ENCODE peak calls at places on chromosomes 16 and 17, in six cellular contexts. K is pulmonary artery endothelial cell, M is iPS DF 6.9, J is fibroblast of villous mesenchyme, G is HepG2, D is NCI-H1105 treated with DMSO at 0.1 percent for 48 hours. R is an unnamed sample.
A peak's percentile ranks its signal among the peaks of the same experiment; 100 is the strongest.

GRCh38 chr16:84884311-84885023 is 64.7 kb downstream of the CRISPLD2 start:
- DNase-seq in K (no peak), M (no peak), J (no peak), G (peak; percentile 45), D (no peak), R (no peak)

GRCh38 chr17:80426671-80427326 is 11.8 kb downstream of the ENDOV start:
- DNase-seq in K (no peak), M (peak; percentile 57), J (peak; percentile 50), G (peak; percentile 69), D (peak; percentile 41), R (peak; percentile 88)

GRCh38 chr17:45020354-45021138 is 30.9 kb downstream of the DCAKD start:
- DNase-seq in K (peak; percentile 29), M (no peak), J (no peak), G (no peak), D (peak; percentile 2), R (peak; percentile 69)

GRCh38 chr17:1714980-1715802 is 5.0 kb upstream of the TLCD2 start:
- DNase-seq in K (peak; percentile 68), M (no peak), J (peak; percentile 91), G (peak; percentile 84), D (no peak), R (peak; percentile 32)

GRCh38 chr16:8591451-8591850 is 1.1 kb upstream of the TMEM114 start:
- DNase-seq in K (no peak), M (no peak), J (no peak), G (no peak), D (no peak), R (no peak)

GRCh38 chr17:81333626-81334368 is 38.7 kb upstream of the SLC38A10 start:
- DNase-seq in K (no peak), M (no peak), J (no peak), G (no peak), D (no peak), R (no peak)

GRCh38 chr16:72051818-72052217 is 2.5 kb upstream of the HP start:
- DNase-seq in K (no peak), M (no peak), J (no peak), G (no peak), D (no peak), R (no peak)

GRCh38 chr17:67290244-67290993 is 45.4 kb upstream of the HELZ start:
- DNase-seq in K (no peak), M (no peak), J (no peak), G (no peak), D (no peak), R (no peak)

GRCh38 chr17:42754782-42755181 is 6.2 kb upstream of the RAMP2 start:
- DNase-seq in K (no peak), M (no peak), J (peak; percentile 33), G (no peak), D (no peak), R (no peak)

GRCh38 chr16:57372372-57373116 is at the start of gene CX3CL1:
- DNase-seq in K (no peak), M (no peak), J (peak; percentile 50), G (peak; percentile 99), D (no peak), R (peak; percentile 29)

GRCh38 chr17:78258323-78259229 is 27.1 kb downstream of the TMEM235 start:
- DNase-seq in K (peak; percentile 22), M (no peak), J (peak; percentile 91), G (peak; percentile 36), D (no peak), R (no peak)

GRCh38 chr17:18967806-18968744 is 16.1 kb downstream of the SLC5A10 start:
- DNase-seq in K (peak; percentile 13), M (no peak), J (no peak), G (no peak), D (no peak), R (no peak)

GRCh38 chr16:85005278-85006069 is 5.9 kb downstream of the ZDHHC7 start:
- DNase-seq in K (no peak), M (no peak), J (peak; percentile 87), G (no peak), D (no peak), R (peak; percentile 45)

GRCh38 chr16:69187387-69187890 is 475 bp downstream of the SNTB2 start:
- DNase-seq in K (no peak), M (no peak), J (peak; percentile 48), G (no peak), D (peak; percentile 10), R (peak; percentile 52)

GRCh38 chr17:49691086-49691676 is 13.3 kb upstream of the SPOP start:
- DNase-seq in K (peak; percentile 36), M (no peak), J (peak; percentile 90), G (no peak), D (no peak), R (peak; percentile 73)